ENCODE peak calls at places on chromosomes 5 and 9, in seven cellular contexts. D is tibial artery; H is endothelial cell of umbilical vein; N is H1; S is CD4-positive, alpha-beta T cell; J is cardiac muscle cell; U is MM.1S. V is an unnamed sample.
A peak's percentile ranks its signal among the peaks of the same experiment; 100 is the strongest.

GRCh38 chr5:116313366-116313765 is 228.5 kb downstream of the COMMD10 start:
- DNase-seq in S (no peak), U (peak; percentile 9), D (no peak), H (peak; percentile 11), N (no peak), J (no peak), V (no peak)

GRCh38 chr9:126052791-126053190 is 273.8 kb upstream of the MVB12B start:
- DNase-seq in N (no peak), J (no peak), H (no peak), S (no peak), U (no peak), D (no peak), V (no peak)

GRCh38 chr5:14710313-14710994 is 45.9 kb downstream of the OTULIN start:
- DNase-seq in N (no peak), D (no peak), J (no peak), U (no peak), H (no peak), S (no peak), V (no peak)

GRCh38 chr9:136791466-136792276 is 527 bp downstream of the TMEM141 start:
- DNase-seq in N (no peak), H (peak; percentile 26), D (peak; percentile 81), J (peak; percentile 39), U (peak; percentile 86), S (peak; percentile 62), V (peak; percentile 86)

GRCh38 chr5:132491368-132492364 is 1.1 kb upstream of the IRF1 start:
- DNase-seq in N (no peak), D (peak; percentile 66), S (peak; percentile 1), J (no peak), H (no peak), U (no peak), V (peak; percentile 74)

GRCh38 chr9:37309136-37309535 is 113.4 kb upstream of the GRHPR start:
- DNase-seq in J (peak; percentile 6), S (no peak), H (no peak), U (peak; percentile 18), N (peak; percentile 10), D (no peak), V (no peak)

GRCh38 chr9:77879344-77880089 is 152.1 kb downstream of the GNAQ start:
- DNase-seq in U (no peak), D (no peak), S (no peak), N (no peak), J (peak; percentile 22), H (no peak), V (no peak)

GRCh38 chr5:73157399-73158303 is 15.3 kb upstream of the TMEM174 start:
- DNase-seq in S (no peak), D (no peak), U (no peak), J (no peak), N (no peak), H (no peak), V (no peak)

DNA sequence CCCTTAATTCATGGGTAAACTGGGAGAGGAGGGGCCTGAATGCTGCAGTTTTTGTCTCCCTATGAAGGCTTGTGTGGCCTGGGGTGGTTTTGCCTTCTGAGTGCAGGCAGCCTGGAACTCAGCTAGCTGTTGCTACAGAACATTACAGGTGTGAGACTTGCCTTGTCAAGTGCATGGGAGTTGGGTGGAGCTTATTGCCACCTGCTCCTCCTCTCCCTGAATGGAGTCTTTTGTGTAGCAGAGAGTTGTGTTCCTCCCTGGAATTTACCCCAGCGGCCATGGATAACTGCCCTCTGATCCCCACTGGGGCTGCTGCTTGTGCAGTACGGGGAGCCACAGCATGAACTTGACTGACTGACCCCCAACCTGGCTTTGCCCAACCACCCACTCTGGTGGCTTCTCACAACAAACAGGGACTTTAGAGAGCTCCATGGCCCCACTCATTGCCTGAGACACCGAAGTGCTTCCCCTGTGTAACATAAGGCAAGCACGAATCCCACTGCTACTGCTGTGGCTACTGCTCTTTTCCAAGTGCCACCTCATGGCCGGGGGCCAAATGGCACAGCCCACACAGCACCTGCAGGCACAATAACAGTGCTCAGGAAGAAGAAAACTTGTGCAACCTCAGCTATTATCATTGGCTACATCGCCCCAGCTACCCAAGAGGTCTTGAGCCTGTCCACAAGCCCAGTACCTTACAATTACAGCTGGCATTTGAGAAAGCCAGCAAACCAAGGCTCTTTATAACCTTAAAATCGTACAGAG is 942.9 kb downstream of the CDH18 start:
- DNase-seq in H (no peak), D (no peak), U (no peak), N (no peak), J (no peak), S (no peak), V (no peak)
- H3K27ac ChIP-seq in H (no peak overlapping the region), D (no peak overlapping the region), U (no peak overlapping the region), N (no peak overlapping the region), J (no peak overlapping the region), S (no peak overlapping the region), V (no peak overlapping the region)

GRCh38 chr5:59746261-59746765 is 147.2 kb downstream of the PDE4D start:
- DNase-seq in U (no peak), H (peak; percentile 37), N (no peak), S (no peak), J (peak; percentile 46), D (peak; percentile 67), V (no peak)
- TF ChIP-seq CTCF in U (no peak), H (no peak), N (no peak), S (no peak), J (no peak), D (no peak), V (no peak)

GRCh38 chr5:122180863-122181519 is 51.6 kb downstream of the ZNF474 start:
- DNase-seq in N (no peak), J (peak; percentile 71), S (no peak), H (peak; percentile 81), U (no peak), D (no peak), V (no peak)

GRCh38 chr5:122183098-122183794 is 53.9 kb downstream of the ZNF474 start:
- DNase-seq in S (no peak), U (no peak), D (peak; percentile 81), J (peak; percentile 87), H (peak; percentile 50), N (no peak), V (peak; percentile 86)

GRCh38 chr5:122182491-122182921 is 53.2 kb downstream of the ZNF474 start:
- DNase-seq in D (no peak), N (no peak), U (no peak), S (no peak), J (peak; percentile 90), H (peak; percentile 93), V (peak; percentile 74)

GRCh38 chr5:122177162-122177561 is 47.8 kb downstream of the ZNF474 start:
- DNase-seq in D (no peak), N (no peak), U (no peak), H (no peak), J (no peak), S (no peak), V (no peak)

GRCh38 chr5:122180146-122180712 is 50.9 kb downstream of the ZNF474 start:
- DNase-seq in N (no peak), H (no peak), S (no peak), J (no peak), U (no peak), D (no peak), V (no peak)
- H3K27ac ChIP-seq in N (no peak overlapping the region), H (peak overlapping the region; percentile 84), S (no peak overlapping the region), J (no peak overlapping the region), U (no peak overlapping the region), D (peak overlapping the region; percentile 69), V (no peak overlapping the region)

GRCh38 chr9:20041717-20042116 is 252.9 kb upstream of the SLC24A2 start:
- DNase-seq in D (no peak), H (no peak), S (no peak), J (no peak), N (no peak), U (no peak), V (no peak)
- TF ChIP-seq CTCF in D (no peak), H (no peak), S (no peak), J (no peak), N (no peak), U (no peak), V (no peak)

GRCh38 chr5:180082633-180083420 is 11.3 kb upstream of the RNF130 start:
- DNase-seq in J (no peak), U (no peak), S (no peak), N (peak; percentile 88), D (no peak), H (no peak), V (no peak)
- H3K27ac ChIP-seq in J (no peak overlapping the region), U (no peak overlapping the region), S (no peak overlapping the region), N (peak overlapping the region; percentile 95), D (no peak overlapping the region), H (no peak overlapping the region), V (no peak overlapping the region)